ENCODE peak calls at places on chromosome X, in six cellular contexts. One of them, this sample, is unnamed.

GRCh38 chrX:69616520-69617203 is 749 bp downstream of the EDA start:
- DNase-seq in NCI-H2081: no peak
- DNase-seq in T follicular helper cell: no peak
- DNase-seq in activated gamma-delta T cell treated with Interleukin-2 at 50 U/mL for 16 hours: peak
- DNase-seq in nephron progenitor cell: peak
- DNase-seq in stimulated activated CD8-positive, alpha-beta memory T cell treated with anti-CD3 and anti-CD28 coated beads, Interleukin-7, amount 100 ng/mL, for 24 hours: no peak
- DNase-seq in this sample: no peak

GRCh38 chrX:122188751-122189150 is 995.3 kb upstream of the GRIA3 start:
- DNase-seq in stimulated activated CD8-positive, alpha-beta memory T cell treated with anti-CD3 and anti-CD28 coated beads, Interleukin-7, amount 100 ng/mL, for 24 hours: no peak
- DNase-seq in NCI-H2081: no peak
- DNase-seq in nephron progenitor cell: no peak
- DNase-seq in activated gamma-delta T cell treated with Interleukin-2 at 50 U/mL for 16 hours: no peak
- DNase-seq in T follicular helper cell: no peak
- DNase-seq in this sample: no peak

GRCh38 chrX:19743386-19743785 is 144.0 kb downstream of the SH3KBP1 start:
- DNase-seq in NCI-H2081: no peak
- DNase-seq in stimulated activated CD8-positive, alpha-beta memory T cell treated with anti-CD3 and anti-CD28 coated beads, Interleukin-7, amount 100 ng/mL, for 24 hours: no peak
- DNase-seq in activated gamma-delta T cell treated with Interleukin-2 at 50 U/mL for 16 hours: no peak
- DNase-seq in T follicular helper cell: no peak
- DNase-seq in nephron progenitor cell: no peak
- DNase-seq in this sample: no peak

GRCh38 chrX:30304866-30305265 is 4.3 kb downstream of the NR0B1 start:
- DNase-seq in T follicular helper cell: no peak
- DNase-seq in NCI-H2081: peak
- DNase-seq in activated gamma-delta T cell treated with Interleukin-2 at 50 U/mL for 16 hours: no peak
- DNase-seq in stimulated activated CD8-positive, alpha-beta memory T cell treated with anti-CD3 and anti-CD28 coated beads, Interleukin-7, amount 100 ng/mL, for 24 hours: no peak
- DNase-seq in nephron progenitor cell: no peak
- DNase-seq in this sample: no peak

GRCh38 chrX:356385-357034 is 30.2 kb downstream of the PPP2R3B start:
- DNase-seq in nephron progenitor cell: no peak
- DNase-seq in stimulated activated CD8-positive, alpha-beta memory T cell treated with anti-CD3 and anti-CD28 coated beads, Interleukin-7, amount 100 ng/mL, for 24 hours: no peak
- DNase-seq in T follicular helper cell: no peak
- DNase-seq in activated gamma-delta T cell treated with Interleukin-2 at 50 U/mL for 16 hours: no peak
- DNase-seq in NCI-H2081: no peak
- DNase-seq in this sample: no peak

GRCh38 chrX:27444093-27444908 is 18.8 kb downstream of the PPP4R3C start:
- DNase-seq in T follicular helper cell: no peak
- DNase-seq in activated gamma-delta T cell treated with Interleukin-2 at 50 U/mL for 16 hours: no peak
- DNase-seq in stimulated activated CD8-positive, alpha-beta memory T cell treated with anti-CD3 and anti-CD28 coated beads, Interleukin-7, amount 100 ng/mL, for 24 hours: no peak
- DNase-seq in NCI-H2081: no peak
- DNase-seq in nephron progenitor cell: no peak
- DNase-seq in this sample: no peak

GRCh38 chrX:70030242-70030823 is 19.4 kb downstream of the AWAT2 start:
- DNase-seq in T follicular helper cell: no peak
- DNase-seq in stimulated activated CD8-positive, alpha-beta memory T cell treated with anti-CD3 and anti-CD28 coated beads, Interleukin-7, amount 100 ng/mL, for 24 hours: no peak
- DNase-seq in activated gamma-delta T cell treated with Interleukin-2 at 50 U/mL for 16 hours: peak
- DNase-seq in NCI-H2081: peak
- DNase-seq in nephron progenitor cell: peak
- DNase-seq in this sample: peak

GRCh38 chrX:53831662-53832635 is 145.4 kb upstream of the HUWE1 start:
- DNase-seq in T follicular helper cell: peak
- DNase-seq in NCI-H2081: peak
- DNase-seq in nephron progenitor cell: peak
- DNase-seq in activated gamma-delta T cell treated with Interleukin-2 at 50 U/mL for 16 hours: peak
- DNase-seq in stimulated activated CD8-positive, alpha-beta memory T cell treated with anti-CD3 and anti-CD28 coated beads, Interleukin-7, amount 100 ng/mL, for 24 hours: peak
- DNase-seq in this sample: peak

GRCh38 chrX:148722966-148723365 is 222.5 kb downstream of the AFF2 start:
- DNase-seq in stimulated activated CD8-positive, alpha-beta memory T cell treated with anti-CD3 and anti-CD28 coated beads, Interleukin-7, amount 100 ng/mL, for 24 hours: no peak
- DNase-seq in activated gamma-delta T cell treated with Interleukin-2 at 50 U/mL for 16 hours: no peak
- DNase-seq in nephron progenitor cell: no peak
- DNase-seq in NCI-H2081: no peak
- DNase-seq in T follicular helper cell: no peak
- DNase-seq in this sample: no peak

GRCh38 chrX:20668550-20668949 is 401.8 kb upstream of the RPS6KA3 start:
- DNase-seq in stimulated activated CD8-positive, alpha-beta memory T cell treated with anti-CD3 and anti-CD28 coated beads, Interleukin-7, amount 100 ng/mL, for 24 hours: no peak
- DNase-seq in NCI-H2081: no peak
- DNase-seq in T follicular helper cell: no peak
- DNase-seq in nephron progenitor cell: no peak
- DNase-seq in activated gamma-delta T cell treated with Interleukin-2 at 50 U/mL for 16 hours: no peak
- DNase-seq in this sample: no peak

GRCh38 chrX:150502979-150503897 is 65.2 kb upstream of the MTM1 start:
- DNase-seq in activated gamma-delta T cell treated with Interleukin-2 at 50 U/mL for 16 hours: no peak
- DNase-seq in T follicular helper cell: no peak
- DNase-seq in nephron progenitor cell: no peak
- DNase-seq in NCI-H2081: no peak
- DNase-seq in stimulated activated CD8-positive, alpha-beta memory T cell treated with anti-CD3 and anti-CD28 coated beads, Interleukin-7, amount 100 ng/mL, for 24 hours: no peak
- DNase-seq in this sample: no peak

GRCh38 chrX:65644621-65645287 is 22.7 kb upstream of the MSN start:
- DNase-seq in nephron progenitor cell: no peak
- DNase-seq in stimulated activated CD8-positive, alpha-beta memory T cell treated with anti-CD3 and anti-CD28 coated beads, Interleukin-7, amount 100 ng/mL, for 24 hours: no peak
- DNase-seq in activated gamma-delta T cell treated with Interleukin-2 at 50 U/mL for 16 hours: no peak
- DNase-seq in T follicular helper cell: no peak
- DNase-seq in NCI-H2081: no peak
- DNase-seq in this sample: no peak

GRCh38 chrX:110139172-110139571 is 136.3 kb downstream of the TMEM164 start:
- DNase-seq in activated gamma-delta T cell treated with Interleukin-2 at 50 U/mL for 16 hours: no peak
- DNase-seq in nephron progenitor cell: no peak
- DNase-seq in stimulated activated CD8-positive, alpha-beta memory T cell treated with anti-CD3 and anti-CD28 coated beads, Interleukin-7, amount 100 ng/mL, for 24 hours: no peak
- DNase-seq in T follicular helper cell: no peak
- DNase-seq in NCI-H2081: no peak
- DNase-seq in this sample: no peak

GRCh38 chrX:39559229-39559628 is 538.5 kb downstream of the BCOR start:
- DNase-seq in stimulated activated CD8-positive, alpha-beta memory T cell treated with anti-CD3 and anti-CD28 coated beads, Interleukin-7, amount 100 ng/mL, for 24 hours: no peak
- DNase-seq in T follicular helper cell: no peak
- DNase-seq in activated gamma-delta T cell treated with Interleukin-2 at 50 U/mL for 16 hours: no peak
- DNase-seq in NCI-H2081: no peak
- DNase-seq in nephron progenitor cell: no peak
- DNase-seq in this sample: no peak

GRCh38 chrX:43706786-43707185 is 50.7 kb downstream of the MAOA start:
- DNase-seq in activated gamma-delta T cell treated with Interleukin-2 at 50 U/mL for 16 hours: no peak
- DNase-seq in T follicular helper cell: no peak
- DNase-seq in stimulated activated CD8-positive, alpha-beta memory T cell treated with anti-CD3 and anti-CD28 coated beads, Interleukin-7, amount 100 ng/mL, for 24 hours: no peak
- DNase-seq in nephron progenitor cell: no peak
- DNase-seq in NCI-H2081: no peak
- DNase-seq in this sample: no peak